ENCODE peak calls at places on chromosomes 2 and 18, in ten cellular contexts. F, A, O, B, J, T, C, P, Q and G are unnamed samples.

GRCh38 chr18:47868744-47869143 is 61.7 kb downstream of the SMAD2 start:
- DNase-seq in O (no peak), B (no peak), T (no peak), F (no peak), Q (no peak), P (no peak), J (no peak), A (no peak), C (no peak), G (no peak)

GRCh38 chr2:187580462-187581124 is 26.4 kb upstream of the TFPI start:
- DNase-seq in Q (peak; percentile 66), B (peak; percentile 85), P (no peak), F (no peak), T (peak; percentile 18), O (no peak), J (peak; percentile 73), A (no peak), C (no peak), G (no peak)

GRCh38 chr18:62802523-62802922 is 87.2 kb downstream of the PHLPP1 start:
- DNase-seq in O (no peak), C (no peak), B (no peak), F (no peak), T (peak; percentile 2), P (no peak), Q (no peak), A (no peak), J (no peak), G (no peak)

GRCh38 chr2:67046568-67046967 is 350.6 kb upstream of the ETAA1 start:
- DNase-seq in C (no peak), F (no peak), O (no peak), J (no peak), T (no peak), B (no peak), P (no peak), A (no peak), Q (no peak), G (no peak)

GRCh38 chr18:47470941-47471340 is 219.5 kb upstream of the SKOR2 start:
- DNase-seq in A (no peak), C (no peak), P (no peak), T (no peak), F (no peak), J (no peak), O (no peak), Q (no peak), B (no peak), G (no peak)

GRCh38 chr2:48414640-48414979 is 115.3 kb upstream of the STON1 start:
- DNase-seq in O (no peak), P (no peak), C (no peak), T (no peak), F (no peak), A (no peak), B (no peak), J (no peak), Q (no peak), G (no peak)

GRCh38 chr2:112314856-112315255 is 39.5 kb downstream of the ZC3H6 start:
- DNase-seq in T (no peak), P (no peak), O (no peak), J (no peak), C (no peak), Q (no peak), A (no peak), B (no peak), F (no peak), G (no peak)

GRCh38 chr18:50619833-50620232 is 59.9 kb downstream of the MAPK4 start:
- DNase-seq in A (no peak), O (no peak), F (no peak), P (no peak), B (no peak), C (no peak), T (no peak), J (no peak), Q (no peak), G (no peak)

GRCh38 chr2:16493788-16494187 is 171.8 kb downstream of the CYRIA start:
- DNase-seq in J (no peak), C (no peak), T (no peak), B (no peak), P (no peak), F (no peak), O (no peak), A (no peak), Q (no peak), G (no peak)

GRCh38 chr2:16495812-16496211 is 169.8 kb downstream of the CYRIA start:
- DNase-seq in F (no peak), P (no peak), O (no peak), A (no peak), T (no peak), J (no peak), Q (no peak), C (no peak), B (no peak), G (no peak)

DNA sequence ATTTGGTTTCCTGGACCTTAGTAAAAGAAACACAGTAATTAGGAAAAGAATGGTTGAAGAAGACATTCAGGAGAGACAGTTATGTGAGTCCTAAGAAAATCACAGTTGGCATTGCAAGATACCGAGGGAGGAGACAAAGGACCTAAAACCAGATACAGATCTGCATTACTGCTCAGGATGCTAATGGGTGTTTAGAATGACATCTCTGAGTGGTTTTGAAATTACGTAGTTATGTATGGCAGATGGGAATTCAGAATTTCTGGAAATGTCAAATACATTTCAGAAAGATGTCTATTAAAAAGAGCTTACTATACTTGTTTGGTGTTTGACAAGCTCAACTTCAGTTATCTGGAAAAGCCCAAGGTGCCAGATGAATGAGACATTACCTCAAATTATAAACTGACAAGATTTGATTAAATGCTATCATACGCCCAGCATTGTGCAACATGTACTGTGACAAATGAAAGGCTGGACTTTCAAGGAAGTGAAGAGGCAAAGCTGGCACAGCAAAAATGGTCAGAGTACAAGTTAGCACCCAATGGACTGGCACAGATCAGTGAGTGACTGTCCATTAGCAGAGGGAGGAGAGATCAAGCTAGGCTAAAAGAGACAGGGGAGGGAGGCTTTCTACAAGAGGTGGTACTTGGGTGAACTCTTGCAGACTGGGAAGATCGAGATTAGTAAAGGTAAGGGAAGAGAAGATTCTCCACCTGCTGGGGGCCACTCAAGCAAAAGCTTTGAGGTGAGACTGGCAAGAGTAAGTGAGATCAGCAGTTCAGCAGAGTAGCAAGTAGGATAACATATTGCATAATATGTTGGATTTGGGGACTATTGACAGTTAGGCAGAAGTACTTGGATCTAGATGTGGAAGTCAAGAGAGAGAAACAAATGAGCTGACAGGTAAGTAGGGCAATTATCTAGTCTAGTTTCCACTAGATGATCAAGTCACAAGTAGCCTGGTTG is 168.9 kb downstream of the CYRIA start:
- DNase-seq in F (no peak), C (no peak), A (no peak), O (no peak), J (no peak), T (no peak), B (no peak), P (no peak), Q (no peak), G (no peak)
- H3K27ac ChIP-seq in F (no peak overlapping the region), C (no peak overlapping the region), A (no peak overlapping the region), O (no peak overlapping the region), J (no peak overlapping the region), T (no peak overlapping the region), B (no peak overlapping the region), P (no peak overlapping the region), Q (no peak overlapping the region), G (no peak overlapping the region)

GRCh38 chr2:223697316-223697875 is 95.2 kb upstream of the SCG2 start:
- DNase-seq in P (no peak), A (no peak), T (no peak), F (no peak), J (no peak), Q (no peak), C (no peak), B (no peak), O (no peak), G (no peak)

GRCh38 chr2:223701761-223702160 is 99.6 kb upstream of the SCG2 start:
- DNase-seq in P (no peak), J (no peak), Q (no peak), C (no peak), O (no peak), F (no peak), A (no peak), B (no peak), T (no peak), G (no peak)

GRCh38 chr2:223700221-223700620 is 98.1 kb upstream of the SCG2 start:
- DNase-seq in F (no peak), J (no peak), P (no peak), C (no peak), B (no peak), Q (no peak), O (no peak), T (no peak), A (no peak), G (no peak)

GRCh38 chr2:223696719-223697118 is 94.6 kb upstream of the SCG2 start:
- DNase-seq in F (no peak), T (no peak), Q (no peak), C (no peak), A (no peak), B (peak; percentile 48), P (no peak), J (no peak), O (no peak), G (no peak)

DNA sequence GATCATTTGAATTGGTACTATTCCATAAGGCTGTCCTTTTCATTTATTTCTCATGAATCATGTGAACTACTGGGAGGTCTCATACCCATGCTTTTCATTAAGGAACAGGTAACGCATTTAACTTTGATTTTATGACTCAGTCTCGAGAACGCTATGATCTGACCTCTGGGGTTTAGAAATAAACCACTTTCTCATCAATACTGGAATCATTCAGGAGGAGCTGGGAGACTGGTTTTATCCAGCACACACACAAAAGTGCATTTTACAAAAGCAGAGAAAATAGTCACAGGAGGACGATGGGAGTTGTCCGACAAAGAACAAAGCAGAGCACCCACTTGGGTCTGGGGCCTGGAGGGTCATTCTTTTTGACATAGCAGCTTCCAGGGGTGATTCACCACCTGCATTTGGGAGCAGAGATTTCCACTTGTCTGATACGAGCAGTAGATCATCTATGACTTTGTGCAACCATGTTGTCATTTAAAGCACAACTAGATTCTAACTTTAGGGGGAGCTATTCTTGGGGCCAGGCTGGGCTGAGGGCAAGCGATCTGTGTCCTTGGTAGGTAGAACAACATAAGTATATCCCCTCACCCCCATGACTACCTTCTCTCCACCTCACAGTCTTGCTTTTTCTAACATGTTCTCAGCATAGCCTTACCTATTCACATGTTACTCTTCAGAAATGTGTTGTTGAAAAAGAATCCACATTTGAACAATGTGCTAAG is 95.9 kb upstream of the SCG2 start:
- DNase-seq in O (no peak), A (no peak), B (no peak), F (no peak), P (no peak), J (no peak), T (no peak), C (no peak), Q (no peak), G (no peak)
- H3K27ac ChIP-seq in O (no peak overlapping the region), A (no peak overlapping the region), B (no peak overlapping the region), F (no peak overlapping the region), P (no peak overlapping the region), J (no peak overlapping the region), T (no peak overlapping the region), C (no peak overlapping the region), Q (no peak overlapping the region), G (no peak overlapping the region)

GRCh38 chr2:100066246-100066645 is 76.1 kb downstream of the AFF3 start:
- DNase-seq in T (no peak), J (no peak), Q (no peak), F (no peak), P (no peak), C (no peak), A (no peak), O (no peak), B (no peak), G (no peak)

GRCh38 chr2:100068395-100068794 is 74.0 kb downstream of the AFF3 start:
- DNase-seq in A (no peak), Q (no peak), P (no peak), B (no peak), O (no peak), J (no peak), C (no peak), F (no peak), T (no peak), G (no peak)

GRCh38 chr2:100070078-100070477 is 72.3 kb downstream of the AFF3 start:
- DNase-seq in C (no peak), A (no peak), T (no peak), J (no peak), P (no peak), B (no peak), F (no peak), O (no peak), Q (no peak), G (no peak)

GRCh38 chr2:100066856-100067255 is 75.5 kb downstream of the AFF3 start:
- DNase-seq in B (no peak), P (no peak), C (no peak), F (no peak), J (no peak), O (no peak), A (no peak), T (no peak), Q (no peak), G (no peak)

DNA sequence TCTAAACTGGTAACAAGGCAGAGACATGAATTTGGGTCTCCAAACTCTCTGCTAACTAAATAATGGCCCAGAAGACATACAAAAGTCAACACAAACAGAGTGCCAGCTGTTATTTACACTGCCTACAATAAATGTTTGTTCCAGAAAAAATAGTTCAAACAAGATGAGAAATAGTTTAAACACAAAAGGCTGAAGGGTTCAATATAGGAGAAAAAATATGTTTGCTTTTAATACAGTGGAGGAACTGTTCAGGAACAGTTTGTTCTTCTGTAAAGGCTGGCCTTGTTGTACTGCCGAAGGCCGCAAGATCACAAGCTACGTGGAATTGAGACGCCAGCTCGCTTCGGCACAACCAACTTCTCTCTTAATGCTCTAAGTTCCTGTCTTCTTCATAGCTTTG is 74.6 kb downstream of the AFF3 start:
- DNase-seq in O (no peak), Q (no peak), J (no peak), F (no peak), P (no peak), B (no peak), A (no peak), C (no peak), T (no peak), G (no peak)
- H3K27ac ChIP-seq in O (no peak overlapping the region), Q (no peak overlapping the region), J (no peak overlapping the region), F (no peak overlapping the region), P (no peak overlapping the region), B (no peak overlapping the region), A (no peak overlapping the region), C (no peak overlapping the region), T (no peak overlapping the region), G (no peak overlapping the region)

GRCh38 chr2:230930149-230930780 is 5.2 kb upstream of the GPR55 start:
- DNase-seq in T (no peak), J (no peak), O (no peak), C (no peak), A (no peak), B (no peak), Q (no peak), F (no peak), P (no peak), G (no peak)
- H3K27ac ChIP-seq in T (no peak overlapping the region), J (no peak overlapping the region), O (no peak overlapping the region), C (no peak overlapping the region), A (no peak overlapping the region), B (no peak overlapping the region), Q (no peak overlapping the region), F (no peak overlapping the region), P (no peak overlapping the region), G (no peak overlapping the region)